ENCODE peak calls at places on chromosomes 6 and 20, in four cellular contexts. K, E, O and U are unnamed samples.

GRCh38 chr6:167285077-167285770 is 5.9 kb upstream of the UNC93A start:
- DNase-seq in K (no peak), E (no peak), O (no peak), U (no peak)

GRCh38 chr6:156601156-156601820 is 175.9 kb upstream of the ARID1B start:
- DNase-seq in K (no peak), E (no peak), O (no peak), U (no peak)

GRCh38 chr6:37819802-37820712 is 530 bp downstream of the ZFAND3 start:
- DNase-seq in K (peak; percentile 40), E (peak; percentile 61), O (peak; percentile 82), U (no peak)

GRCh38 chr20:37142708-37143107 is 36.4 kb upstream of the RPN2 start:
- DNase-seq in K (no peak), E (no peak), O (peak; percentile 33), U (no peak)

GRCh38 chr6:159267165-159267564 is 98.0 kb downstream of the FNDC1 start:
- DNase-seq in K (no peak), E (peak; percentile 57), O (no peak), U (peak; percentile 54)

GRCh38 chr6:110250838-110251237 is 70.6 kb downstream of the CDC40 start:
- DNase-seq in K (peak; percentile 45), E (no peak), O (no peak), U (no peak)

GRCh38 chr20:59955131-59955796 is 3.0 kb upstream of the CDH26 start:
- DNase-seq in K (no peak), E (no peak), O (peak; percentile 27), U (no peak)

GRCh38 chr6:130132286-130132701 is 90.5 kb downstream of the SAMD3 start:
- DNase-seq in K (no peak), E (no peak), O (no peak), U (no peak)

GRCh38 chr20:38671701-38672292 is 52.5 kb upstream of the SLC32A1 start:
- DNase-seq in K (no peak), E (no peak), O (no peak), U (no peak)

GRCh38 chr6:14452567-14453527 is 335.3 kb downstream of the CD83 start:
- DNase-seq in K (no peak), E (no peak), O (no peak), U (no peak)

GRCh38 chr6:72825265-72825918 is 203.5 kb downstream of the KCNQ5 start:
- DNase-seq in K (no peak), E (no peak), O (peak; percentile 95), U (no peak)

GRCh38 chr6:143583542-143584330 is 72.2 kb upstream of the FUCA2 start:
- DNase-seq in K (no peak), E (no peak), O (peak; percentile 71), U (no peak)

GRCh38 chr6:30818426-30818841 is 65.9 kb upstream of the DDR1 start:
- DNase-seq in K (no peak), E (no peak), O (peak; percentile 93), U (no peak)

GRCh38 chr6:30821862-30822784 is 62.2 kb upstream of the DDR1 start:
- DNase-seq in K (no peak), E (no peak), O (peak; percentile 64), U (no peak)

GRCh38 chr6:30820196-30820595 is 64.1 kb upstream of the DDR1 start:
- DNase-seq in K (no peak), E (no peak), O (peak; percentile 75), U (no peak)

GRCh38 chr6:30816791-30817739 is 67.3 kb upstream of the DDR1 start:
- DNase-seq in K (no peak), E (no peak), O (no peak), U (no peak)

GRCh38 chr6:30819287-30819917 is 64.9 kb upstream of the DDR1 start:
- DNase-seq in K (no peak), E (no peak), O (no peak), U (no peak)
- H2BK12ac ChIP-seq in K (no peak overlapping the region), E (no peak overlapping the region), O (peak overlapping the region; percentile 99), U (no peak overlapping the region)

DNA sequence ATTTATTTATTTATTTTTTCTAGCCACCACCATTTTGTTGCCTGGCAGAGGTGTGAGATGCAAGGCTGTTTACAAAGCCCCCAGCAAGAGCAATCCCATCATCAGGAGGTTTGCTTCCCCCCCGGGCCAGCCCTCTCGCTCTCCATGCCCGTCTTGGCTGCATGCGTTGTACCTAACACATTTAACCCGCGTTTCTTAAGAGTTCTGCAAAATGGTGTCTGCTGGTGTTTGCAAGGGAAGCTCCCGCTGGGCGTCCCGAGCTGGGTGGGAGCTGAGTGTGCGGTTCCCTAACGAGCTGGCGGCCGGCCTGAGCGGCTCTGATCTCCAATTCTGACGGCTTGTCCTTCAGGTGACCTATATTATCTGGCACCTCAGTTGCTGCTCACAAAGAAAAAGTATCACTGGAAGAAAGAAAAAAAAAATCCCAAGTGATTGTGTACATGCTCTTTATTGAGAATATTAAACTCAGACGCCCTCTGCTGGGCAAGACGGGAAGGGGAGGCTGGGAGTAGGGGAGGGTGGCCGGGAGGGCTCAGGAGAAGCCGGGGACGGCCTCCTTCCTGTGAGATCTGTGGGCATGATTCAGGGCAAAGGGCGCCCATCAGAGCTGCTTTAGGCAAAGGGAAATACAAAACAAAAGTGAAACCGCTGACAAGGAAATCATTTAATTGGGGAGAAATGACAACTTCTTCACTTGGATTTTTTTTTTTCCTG is 154.8 kb downstream of the BCAS1 start:
- DNase-seq in K (peak; percentile 87), E (peak; percentile 97), O (peak; percentile 94), U (peak; percentile 91)
- H2BK15ac ChIP-seq in K (no peak overlapping the region), E (no peak overlapping the region), O (peak overlapping the region; percentile 86), U (no peak overlapping the region)

DNA sequence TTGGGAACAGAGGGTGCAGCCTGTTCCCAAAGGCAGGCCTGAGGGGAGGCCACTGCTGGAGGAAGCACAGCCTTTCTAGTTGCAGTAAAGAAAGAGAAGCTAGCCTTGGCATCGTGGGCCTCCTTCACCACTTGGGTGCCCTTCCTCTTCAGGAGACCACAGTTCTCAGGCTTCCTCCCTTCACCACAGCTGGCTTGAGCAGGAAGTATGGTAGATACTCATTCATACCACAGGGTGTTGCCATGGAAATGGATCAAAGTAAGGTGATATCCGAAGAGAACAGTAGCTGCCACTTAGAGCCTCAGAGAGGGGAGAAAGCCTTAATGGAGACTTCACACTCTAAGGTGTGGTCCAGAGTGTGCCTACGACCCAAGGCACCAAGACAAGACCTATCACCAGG is 120.4 kb upstream of the RIPOR2 start:
- DNase-seq in K (no peak), E (no peak), O (no peak), U (no peak)
- H3K4me1 ChIP-seq in K (no peaks in the 10 kb centered on the region), E (peaks cover under 1% of the 10 kb centered on the region), O (peaks cover 9% of the 10 kb centered on the region), U (peaks cover under 1% of the 10 kb centered on the region)

GRCh38 chr6:81023007-81023582 is 729.4 kb downstream of the TENT5A start:
- DNase-seq in K (no peak), E (no peak), O (peak; percentile 7), U (peak; percentile 6)
- H2BK12ac ChIP-seq in K (no peak overlapping the region), E (no peak overlapping the region), O (no peak overlapping the region), U (no peak overlapping the region)

GRCh38 chr20:10339609-10340008 is 94.4 kb downstream of the MKKS start:
- DNase-seq in K (no peak), E (no peak), O (no peak), U (no peak)

GRCh38 chr20:10332656-10333421 is 101.2 kb downstream of the MKKS start:
- DNase-seq in K (no peak), E (no peak), O (no peak), U (no peak)

GRCh38 chr20:10338781-10339180 is 95.2 kb downstream of the MKKS start:
- DNase-seq in K (no peak), E (no peak), O (no peak), U (no peak)

GRCh38 chr20:10342152-10342551 is 91.9 kb downstream of the MKKS start:
- DNase-seq in K (no peak), E (no peak), O (no peak), U (no peak)

GRCh38 chr20:10337291-10337690 is 96.7 kb downstream of the MKKS start:
- DNase-seq in K (no peak), E (no peak), O (no peak), U (no peak)
- H2BK15ac ChIP-seq in K (no peak overlapping the region), E (no peak overlapping the region), O (no peak overlapping the region), U (no peak overlapping the region)

DNA sequence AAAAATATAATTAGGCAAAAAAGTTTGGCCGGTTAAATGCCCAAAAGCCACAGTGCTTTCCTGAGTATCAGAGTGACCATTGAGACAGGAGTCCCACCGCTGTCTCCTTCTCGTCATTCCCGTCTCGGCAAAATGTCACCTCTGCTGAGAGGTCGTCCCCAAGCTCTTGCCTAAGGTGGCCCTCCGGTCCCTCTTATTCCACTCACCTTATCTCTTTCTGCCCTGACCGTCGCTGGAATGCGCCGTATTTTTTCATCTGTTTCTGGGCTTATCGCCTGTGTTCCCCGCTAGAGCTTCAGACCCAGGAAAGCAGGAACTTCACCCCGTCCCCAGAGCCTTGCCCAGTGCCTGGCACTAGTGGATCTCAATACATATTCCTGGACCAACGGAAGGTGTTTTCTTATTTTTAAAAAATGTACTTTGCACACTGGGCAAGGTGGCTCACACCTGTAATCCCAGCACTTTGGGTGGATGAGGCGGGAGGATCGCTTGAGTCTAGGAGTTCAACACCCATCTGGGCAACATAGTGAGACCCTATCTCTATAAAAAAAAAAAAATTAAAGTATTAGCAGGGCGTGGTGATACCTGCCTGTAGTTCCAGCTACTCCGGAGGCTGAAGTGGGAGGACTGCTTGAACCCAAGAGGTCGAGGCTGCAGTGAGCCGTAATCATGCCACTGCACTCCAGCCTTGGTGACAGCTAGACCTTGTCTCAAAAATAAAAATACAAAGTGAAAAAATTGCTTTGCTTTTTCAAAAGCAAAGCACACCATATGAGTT is 122.8 kb upstream of the PTPN1 start:
- DNase-seq in K (no peak), E (no peak), O (no peak), U (no peak)
- H3K4me1 ChIP-seq in K (no peaks in the 10 kb centered on the region), E (no peaks in the 10 kb centered on the region), O (peaks cover 5% of the 10 kb centered on the region), U (no peaks in the 10 kb centered on the region)

GRCh38 chr20:45436732-45437485 is 21.0 kb downstream of the PIGT start:
- DNase-seq in K (peak; percentile 84), E (peak; percentile 97), O (peak; percentile 89), U (peak; percentile 80)
- H2BK12ac ChIP-seq in K (no peak overlapping the region), E (no peak overlapping the region), O (peak overlapping the region; percentile 97), U (no peak overlapping the region)

DNA sequence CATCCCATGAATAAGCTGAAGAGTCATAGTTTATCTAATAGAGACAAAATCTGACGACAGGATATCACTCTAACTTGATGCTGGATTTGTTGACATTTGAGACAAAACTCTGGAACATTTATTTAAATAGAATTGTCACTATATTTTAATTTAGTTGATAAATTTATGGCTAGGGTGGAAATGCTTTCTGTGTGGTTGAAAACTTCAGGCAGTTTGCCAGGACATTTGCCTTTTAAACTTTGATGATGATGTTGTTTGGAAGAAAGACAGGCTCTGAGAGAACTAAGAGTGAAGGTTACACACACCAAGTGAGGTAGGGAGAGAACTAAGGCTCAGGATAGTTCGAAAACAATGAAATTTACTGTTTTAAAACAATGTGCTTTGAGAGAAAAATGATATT is 68.2 kb downstream of the GJA1 start:
- DNase-seq in K (no peak), E (no peak), O (peak; percentile 51), U (no peak)
- H2BK15ac ChIP-seq in K (no peak overlapping the region), E (no peak overlapping the region), O (no peak overlapping the region), U (no peak overlapping the region)

GRCh38 chr20:19617256-19617655 is 140.8 kb upstream of the RIN2 start:
- DNase-seq in K (no peak), E (no peak), O (no peak), U (no peak)
- H3K4me1 ChIP-seq in K (peaks cover 18% of the 10 kb centered on the region), E (peaks cover 12% of the 10 kb centered on the region), O (no peaks in the 10 kb centered on the region), U (no peaks in the 10 kb centered on the region)